ENCODE peak calls at places on chromosome 12, in four cellular contexts. R is stimulated activated CD4-positive, alpha-beta T cell treated with anti-CD3 and anti-CD28 coated beads, Interleukin-12 subunit alpha, Interleukin-12 subunit beta, amount 100 ng/mL, for 24 hours; T is fibroblast of mammary gland; A is DMS79. N is an unnamed sample.

GRCh38 chr12:32895688-32896437 is 714 bp downstream of the PKP2 start:
- DNase-seq in T (no peak), A (no peak), R (no peak), N (peak; percentile 43)

GRCh38 chr12:92042791-92043531 is 102.7 kb downstream of the BTG1 start:
- DNase-seq in R (no peak), T (no peak), A (no peak), N (no peak)

GRCh38 chr12:50642035-50642451 is 121.9 kb upstream of the ATF1 start:
- DNase-seq in R (no peak), A (no peak), T (peak; percentile 54), N (no peak)

GRCh38 chr12:125056306-125056705 is 8.9 kb upstream of the AACS start:
- DNase-seq in T (no peak), R (no peak), A (no peak), N (no peak)

GRCh38 chr12:5442251-5443006 is 10.5 kb downstream of the NTF3 start:
- DNase-seq in T (peak; percentile 37), A (no peak), R (no peak), N (no peak)

GRCh38 chr12:52182898-52183543 is 8.8 kb downstream of the KRT80 start:
- DNase-seq in T (no peak), A (no peak), R (no peak), N (no peak)

GRCh38 chr12:31322651-31323248 is 3.2 kb downstream of the SINHCAF start:
- DNase-seq in A (no peak), R (no peak), T (peak; percentile 36), N (no peak)

GRCh38 chr12:51846911-51847829 is 1.3 kb downstream of the FIGNL2 start:
- DNase-seq in A (no peak), R (peak; percentile 49), T (no peak), N (peak; percentile 88)

N was measured in nephron progenitor cell.